ENCODE peak calls at places on chromosomes 1 and 21, in four cellular contexts. One of them, this sample, is unnamed.

GRCh38 chr1:230002164-230002803 is 64.8 kb upstream of the GALNT2 start:
- DNase-seq in heart left ventricle: peak; percentile 60
- DNase-seq in thoracic aorta: no peak
- DNase-seq in lung: no peak
- DNase-seq in this sample: no peak

GRCh38 chr1:16980473-16981268 is at the start of gene MFAP2:
- DNase-seq in heart left ventricle: no peak
- DNase-seq in thoracic aorta: no peak
- DNase-seq in lung: no peak
- DNase-seq in this sample: no peak

GRCh38 chr1:119139857-119140176 is 636 bp downstream of the WARS2 start:
- DNase-seq in heart left ventricle: peak; percentile 35
- DNase-seq in thoracic aorta: no peak
- DNase-seq in lung: no peak
- DNase-seq in this sample: no peak

GRCh38 chr1:189616893-189617292 is 860.8 kb downstream of the BRINP3 start:
- DNase-seq in heart left ventricle: no peak
- DNase-seq in thoracic aorta: no peak
- DNase-seq in lung: no peak
- DNase-seq in this sample: peak; percentile 14

GRCh38 chr1:41662656-41663437 is 178.4 kb upstream of the EDN2 start:
- DNase-seq in heart left ventricle: peak; percentile 77
- DNase-seq in thoracic aorta: peak; percentile 55
- DNase-seq in lung: peak; percentile 51
- DNase-seq in this sample: peak; percentile 67

GRCh38 chr1:150528196-150528595 is 12.6 kb downstream of the FALEC start:
- DNase-seq in heart left ventricle: no peak
- DNase-seq in thoracic aorta: no peak
- DNase-seq in lung: no peak
- DNase-seq in this sample: no peak

GRCh38 chr21:18387994-18388393 is 15.6 kb downstream of the TMPRSS15 start:
- DNase-seq in heart left ventricle: no peak
- DNase-seq in thoracic aorta: no peak
- DNase-seq in lung: no peak
- DNase-seq in this sample: no peak

GRCh38 chr1:91885331-91885715 is 628 bp downstream of the TGFBR3 start:
- DNase-seq in heart left ventricle: peak; percentile 37
- DNase-seq in thoracic aorta: no peak
- DNase-seq in lung: peak; percentile 29
- DNase-seq in this sample: peak; percentile 53

GRCh38 chr1:206513312-206514111 is 6.2 kb downstream of the RASSF5 start:
- DNase-seq in heart left ventricle: peak; percentile 72
- DNase-seq in thoracic aorta: peak; percentile 72
- DNase-seq in lung: no peak
- DNase-seq in this sample: peak; percentile 90

GRCh38 chr21:25733859-25734653 is 648 bp downstream of the ATP5PF start:
- DNase-seq in heart left ventricle: peak; percentile 41
- DNase-seq in thoracic aorta: no peak
- DNase-seq in lung: peak; percentile 32
- DNase-seq in this sample: no peak

GRCh38 chr1:161068306-161069200 is 1.1 kb downstream of the ARHGAP30 start:
- DNase-seq in heart left ventricle: peak; percentile 76
- DNase-seq in thoracic aorta: no peak
- DNase-seq in lung: peak; percentile 74
- DNase-seq in this sample: peak; percentile 39

GRCh38 chr21:40118527-40118926 is 251.3 kb downstream of the PCP4 start:
- DNase-seq in heart left ventricle: no peak
- DNase-seq in thoracic aorta: no peak
- DNase-seq in lung: no peak
- DNase-seq in this sample: no peak

GRCh38 chr1:7387053-7387861 is 383.8 kb upstream of the VAMP3 start:
- DNase-seq in heart left ventricle: no peak
- DNase-seq in thoracic aorta: no peak
- DNase-seq in lung: no peak
- DNase-seq in this sample: peak; percentile 9

GRCh38 chr21:42129300-42130266 is 58.5 kb downstream of the UMODL1 start:
- DNase-seq in heart left ventricle: no peak
- DNase-seq in thoracic aorta: no peak
- DNase-seq in lung: no peak
- DNase-seq in this sample: no peak

GRCh38 chr1:76336951-76337371 is 262.4 kb downstream of the ST6GALNAC3 start:
- DNase-seq in heart left ventricle: peak; percentile 76
- DNase-seq in thoracic aorta: peak; percentile 32
- DNase-seq in lung: peak; percentile 67
- DNase-seq in this sample: peak; percentile 54

GRCh38 chr1:173914366-173914871 is 2.7 kb downstream of the SERPINC1 start:
- DNase-seq in heart left ventricle: no peak
- DNase-seq in thoracic aorta: no peak
- DNase-seq in lung: no peak
- DNase-seq in this sample: peak; percentile 43

GRCh38 chr1:210236386-210236839 is 3.8 kb downstream of the SERTAD4 start:
- DNase-seq in heart left ventricle: no peak
- DNase-seq in thoracic aorta: no peak
- DNase-seq in lung: no peak
- DNase-seq in this sample: no peak
- H3K27me3 ChIP-seq in heart left ventricle: no peaks in the 10 kb centered on the region
- H3K27me3 ChIP-seq in thoracic aorta: no peaks in the 10 kb centered on the region
- H3K27me3 ChIP-seq in lung: no peaks in the 10 kb centered on the region
- H3K27me3 ChIP-seq in this sample: peaks cover 24% of the 10 kb centered on the region

GRCh38 chr1:156077430-156077760 is 4.9 kb downstream of the MEX3A start:
- DNase-seq in heart left ventricle: no peak
- DNase-seq in thoracic aorta: no peak
- DNase-seq in lung: no peak
- DNase-seq in this sample: no peak
- H3K4me1 ChIP-seq in heart left ventricle: peaks cover 32% of the 10 kb centered on the region
- H3K4me1 ChIP-seq in thoracic aorta: peaks cover 10% of the 10 kb centered on the region
- H3K4me1 ChIP-seq in lung: peaks cover 6% of the 10 kb centered on the region
- H3K4me1 ChIP-seq in this sample: peaks cover 4% of the 10 kb centered on the region

GRCh38 chr1:3242408-3243270 is 173.6 kb downstream of the PRDM16 start:
- DNase-seq in heart left ventricle: no peak
- DNase-seq in thoracic aorta: no peak
- DNase-seq in lung: no peak
- DNase-seq in this sample: no peak
- H3K27me3 ChIP-seq in heart left ventricle: no peaks in the 10 kb centered on the region
- H3K27me3 ChIP-seq in thoracic aorta: no peaks in the 10 kb centered on the region
- H3K27me3 ChIP-seq in lung: no peaks in the 10 kb centered on the region
- H3K27me3 ChIP-seq in this sample: peaks cover 24% of the 10 kb centered on the region

DNA sequence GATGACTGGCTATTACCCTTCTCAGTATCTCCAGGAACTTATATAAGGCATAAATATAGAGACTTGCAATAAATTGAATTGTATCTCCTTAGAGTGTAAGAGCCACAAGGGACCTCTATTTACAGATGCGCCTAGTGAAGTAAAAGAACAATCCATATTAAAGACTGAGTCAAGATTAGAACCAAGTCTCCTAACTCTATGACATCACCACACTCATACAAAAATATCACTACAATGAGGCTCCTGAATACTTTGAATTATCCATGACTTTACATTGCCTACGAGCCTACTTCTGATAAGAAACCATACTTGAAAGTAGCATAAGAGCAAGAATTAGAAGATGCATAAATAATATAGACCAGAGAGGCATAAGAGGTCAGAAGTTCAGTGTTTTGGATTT is 18.8 kb downstream of the DPYD start:
- DNase-seq in heart left ventricle: no peak
- DNase-seq in thoracic aorta: no peak
- DNase-seq in lung: no peak
- DNase-seq in this sample: no peak
- H3K4me1 ChIP-seq in heart left ventricle: peaks cover 20% of the 10 kb centered on the region
- H3K4me1 ChIP-seq in thoracic aorta: peaks cover 18% of the 10 kb centered on the region
- H3K4me1 ChIP-seq in lung: no peaks in the 10 kb centered on the region
- H3K4me1 ChIP-seq in this sample: no peaks in the 10 kb centered on the region

DNA sequence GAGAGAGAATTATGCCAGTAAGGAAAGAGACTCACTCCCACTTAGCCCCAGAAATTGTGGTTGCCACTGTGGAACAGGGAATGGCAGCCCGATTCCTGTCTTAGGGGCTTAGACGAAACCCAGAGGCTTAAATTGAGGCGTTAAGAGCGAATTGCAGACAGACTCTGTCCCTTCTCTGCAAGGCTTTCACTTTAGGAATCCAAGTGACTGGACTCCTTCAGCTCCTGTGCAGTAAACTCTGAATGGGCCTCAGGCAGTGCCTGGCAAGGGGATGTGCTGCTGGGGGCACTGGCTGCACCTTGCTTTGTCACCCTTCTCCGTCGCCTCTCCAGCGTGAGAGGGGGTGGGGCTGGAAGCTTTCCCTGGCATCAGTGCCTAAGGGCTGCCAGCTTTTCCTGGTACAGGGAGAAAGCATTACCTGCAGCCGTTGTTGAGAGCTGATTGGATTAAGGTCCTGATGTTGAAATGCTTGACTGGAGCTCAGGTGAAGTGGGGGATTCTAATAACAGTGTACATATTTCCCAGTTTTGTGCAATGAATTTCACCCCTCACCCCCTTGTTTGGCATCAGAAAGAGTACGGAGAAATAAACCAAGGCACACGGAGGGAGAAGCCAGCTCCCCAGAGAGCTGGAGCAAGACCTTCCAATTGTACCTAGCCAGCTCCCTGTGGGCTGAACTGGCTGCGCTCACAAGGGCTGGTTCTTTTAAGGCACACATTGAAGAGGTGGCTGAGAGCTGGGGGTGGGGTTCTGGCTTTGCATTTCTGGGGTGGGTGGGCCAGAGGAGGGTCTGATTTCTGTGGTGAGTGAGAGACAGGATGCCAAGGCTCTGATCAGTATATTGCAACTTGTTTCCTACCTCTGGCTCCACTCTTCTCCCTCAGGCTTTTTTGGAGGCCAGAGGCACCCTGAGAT is 39.7 kb upstream of the NFASC start:
- DNase-seq in heart left ventricle: no peak
- DNase-seq in thoracic aorta: no peak
- DNase-seq in lung: no peak
- DNase-seq in this sample: no peak
- H3K27me3 ChIP-seq in heart left ventricle: no peaks in the 10 kb centered on the region
- H3K27me3 ChIP-seq in thoracic aorta: no peaks in the 10 kb centered on the region
- H3K27me3 ChIP-seq in lung: no peaks in the 10 kb centered on the region
- H3K27me3 ChIP-seq in this sample: no peaks in the 10 kb centered on the region

GRCh38 chr1:25109527-25109926 is 122.8 kb downstream of the SYF2 start:
- DNase-seq in heart left ventricle: no peak
- DNase-seq in thoracic aorta: no peak
- DNase-seq in lung: no peak
- DNase-seq in this sample: no peak
- H3K4me1 ChIP-seq in heart left ventricle: peaks cover 4% of the 10 kb centered on the region
- H3K4me1 ChIP-seq in thoracic aorta: no peaks in the 10 kb centered on the region
- H3K4me1 ChIP-seq in lung: no peaks in the 10 kb centered on the region
- H3K4me1 ChIP-seq in this sample: no peaks in the 10 kb centered on the region

DNA sequence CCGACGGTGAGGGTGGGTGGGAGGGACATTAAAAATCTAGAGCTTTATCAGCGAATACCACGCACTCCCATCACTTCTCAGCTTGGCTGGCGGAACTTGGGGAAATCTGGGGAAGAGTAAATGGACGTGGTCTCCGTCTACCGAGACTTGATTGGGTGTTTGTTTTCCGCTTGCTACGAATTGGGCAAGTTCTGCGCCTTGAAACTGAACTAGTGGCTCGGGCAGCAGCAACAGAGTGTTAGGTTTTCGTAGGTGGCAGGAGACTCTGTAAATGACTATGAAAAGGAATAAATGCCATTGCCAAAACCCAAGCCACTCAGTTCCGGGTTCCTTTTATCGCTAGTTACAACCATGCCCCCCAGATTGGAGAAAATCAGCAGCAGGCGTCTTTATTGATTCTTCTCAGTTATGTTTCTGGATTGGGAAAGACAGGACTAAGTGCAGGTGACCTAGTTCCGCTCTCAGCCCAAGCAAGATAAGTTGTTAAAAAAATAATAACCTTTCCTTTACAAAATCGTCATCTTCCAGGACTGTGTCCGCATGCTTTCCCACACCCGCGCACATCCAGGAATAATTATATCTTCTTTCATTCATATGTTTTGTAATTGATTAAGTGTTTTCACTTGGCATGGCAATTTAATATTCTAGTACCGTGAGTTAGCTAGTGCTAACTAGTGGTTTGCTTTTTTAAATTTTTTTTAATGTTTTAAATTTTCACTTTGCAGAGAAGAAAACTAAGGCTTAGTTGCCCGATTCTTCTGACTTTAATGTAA is 3.4 kb downstream of the LHX9 start:
- DNase-seq in heart left ventricle: no peak
- DNase-seq in thoracic aorta: no peak
- DNase-seq in lung: no peak
- DNase-seq in this sample: no peak
- H3K27me3 ChIP-seq in heart left ventricle: peaks cover 64% of the 10 kb centered on the region
- H3K27me3 ChIP-seq in thoracic aorta: peaks cover 58% of the 10 kb centered on the region
- H3K27me3 ChIP-seq in lung: no peaks in the 10 kb centered on the region
- H3K27me3 ChIP-seq in this sample: peaks cover 65% of the 10 kb centered on the region

GRCh38 chr21:43764576-43765495 is 11.3 kb downstream of the CSTB start:
- DNase-seq in heart left ventricle: no peak
- DNase-seq in thoracic aorta: no peak
- DNase-seq in lung: no peak
- DNase-seq in this sample: no peak

GRCh38 chr21:43766734-43767497 is 9.2 kb downstream of the CSTB start:
- DNase-seq in heart left ventricle: no peak
- DNase-seq in thoracic aorta: no peak
- DNase-seq in lung: no peak
- DNase-seq in this sample: no peak

GRCh38 chr21:43762303-43763128 is 13.6 kb downstream of the CSTB start:
- DNase-seq in heart left ventricle: no peak
- DNase-seq in thoracic aorta: no peak
- DNase-seq in lung: no peak
- DNase-seq in this sample: no peak

GRCh38 chr21:43761886-43762285 is 14.2 kb downstream of the CSTB start:
- DNase-seq in heart left ventricle: no peak
- DNase-seq in thoracic aorta: no peak
- DNase-seq in lung: no peak
- DNase-seq in this sample: no peak

GRCh38 chr21:43763901-43764523 is 12.1 kb downstream of the CSTB start:
- DNase-seq in heart left ventricle: no peak
- DNase-seq in thoracic aorta: no peak
- DNase-seq in lung: no peak
- DNase-seq in this sample: no peak
- H3K4me1 ChIP-seq in heart left ventricle: peaks cover 7% of the 10 kb centered on the region
- H3K4me1 ChIP-seq in thoracic aorta: peaks cover 21% of the 10 kb centered on the region
- H3K4me1 ChIP-seq in lung: peaks cover 7% of the 10 kb centered on the region
- H3K4me1 ChIP-seq in this sample: no peaks in the 10 kb centered on the region

GRCh38 chr1:202692959-202693555 is 17.2 kb downstream of the SYT2 start:
- DNase-seq in heart left ventricle: peak; percentile 61
- DNase-seq in thoracic aorta: no peak
- DNase-seq in lung: peak; percentile 45
- DNase-seq in this sample: peak; percentile 79
- H3K27me3 ChIP-seq in heart left ventricle: peaks cover 10% of the 10 kb centered on the region
- H3K27me3 ChIP-seq in thoracic aorta: no peaks in the 10 kb centered on the region
- H3K27me3 ChIP-seq in lung: no peaks in the 10 kb centered on the region
- H3K27me3 ChIP-seq in this sample: peaks cover 18% of the 10 kb centered on the region